ENCODE peak calls at places on chromosomes 13 and 19, in nine cellular contexts. M is stimulated activated CD8-positive, alpha-beta memory T cell treated with anti-CD3 and anti-CD28 coated beads, Interleukin-4, amount 100 ng/mL, for 48 hours; C is A172; Y is COLO829; T is stimulated activated CD4-positive, alpha-beta T cell treated with anti-CD3 and anti-CD28 coated beads, TNF-alpha, amount 100 ng/mL, for 4 hours; L is NCI-H1694; B is NCI-H226; I is A549; W is T-helper 17 cell. J is an unnamed sample.

GRCh38 chr13:24183741-24184182 is 23.2 kb downstream of the SPATA13 start:
- DNase-seq in M (no peak), C (no peak), Y (no peak), T (no peak), L (no peak), B (no peak), I (no peak), W (no peak), J (no peak)

GRCh38 chr13:98216135-98216565 is 39.1 kb upstream of the RNF113B start:
- DNase-seq in M (no peak), C (peak), Y (peak), T (no peak), L (no peak), B (peak), I (peak), W (no peak), J (peak)

GRCh38 chr13:48829536-48829935 is 146.2 kb upstream of the FNDC3A start:
- DNase-seq in M (no peak), C (no peak), Y (no peak), T (no peak), L (no peak), B (no peak), I (no peak), W (no peak), J (no peak)

GRCh38 chr19:10105241-10106099 is 692 bp upstream of the PPAN start:
- DNase-seq in M (peak), C (no peak), Y (no peak), T (no peak), L (no peak), B (no peak), I (no peak), W (no peak), J (no peak)

GRCh38 chr19:33384983-33385382 is 11.5 kb downstream of the CEBPG start:
- DNase-seq in M (no peak), C (no peak), Y (no peak), T (no peak), L (no peak), B (no peak), I (no peak), W (no peak), J (no peak)

GRCh38 chr13:101449971-101450748 is 2.3 kb upstream of the ITGBL1 start:
- DNase-seq in M (no peak), C (peak), Y (peak), T (no peak), L (no peak), B (peak), I (peak), W (no peak), J (no peak)

GRCh38 chr19:30085394-30085793 is 143.4 kb downstream of the URI1 start:
- DNase-seq in M (peak), C (no peak), Y (no peak), T (no peak), L (no peak), B (no peak), I (peak), W (no peak), J (no peak)

GRCh38 chr19:18412610-18413239 is 6.5 kb upstream of the SSBP4 start:
- DNase-seq in M (no peak), C (no peak), Y (no peak), T (no peak), L (no peak), B (no peak), I (no peak), W (no peak), J (no peak)

GRCh38 chr19:23070353-23070781 is 46.5 kb upstream of the ZNF730 start:
- DNase-seq in M (peak), C (no peak), Y (no peak), T (no peak), L (no peak), B (no peak), I (peak), W (no peak), J (no peak)

GRCh38 chr19:31096047-31096446 is 253.2 kb downstream of the TSHZ3 start:
- DNase-seq in M (no peak), C (no peak), Y (no peak), T (no peak), L (no peak), B (no peak), I (no peak), W (no peak), J (no peak)

GRCh38 chr19:29381353-29382203 is 144.2 kb upstream of the VSTM2B start:
- DNase-seq in M (no peak), C (no peak), Y (no peak), T (no peak), L (no peak), B (no peak), I (no peak), W (no peak), J (no peak)

GRCh38 chr13:95643814-95644598 is 500 bp downstream of the DZIP1 start:
- DNase-seq in M (no peak), C (peak), Y (no peak), T (no peak), L (peak), B (peak), I (peak), W (no peak), J (peak)

GRCh38 chr19:7564866-7565265 is 29.3 kb downstream of the PNPLA6 start:
- DNase-seq in M (no peak), C (no peak), Y (no peak), T (no peak), L (no peak), B (no peak), I (no peak), W (no peak), J (no peak)

GRCh38 chr19:46898731-46899130 is 37.9 kb downstream of the ARHGAP35 start:
- DNase-seq in M (no peak), C (no peak), Y (no peak), T (no peak), L (no peak), B (peak), I (no peak), W (no peak), J (no peak)

GRCh38 chr19:39499932-39500331 is 1.2 kb downstream of the DLL3 start:
- DNase-seq in M (no peak), C (no peak), Y (no peak), T (no peak), L (no peak), B (no peak), I (no peak), W (no peak), J (no peak)

GRCh38 chr19:53365899-53366493 is 491 bp downstream of the ZNF525 start:
- DNase-seq in M (no peak), C (no peak), Y (no peak), T (no peak), L (no peak), B (no peak), I (no peak), W (peak), J (no peak)

GRCh38 chr19:4654437-4655361 is 15.4 kb downstream of the TNFAIP8L1 start:
- DNase-seq in M (no peak), C (no peak), Y (no peak), T (no peak), L (no peak), B (no peak), I (no peak), W (no peak), J (no peak)

GRCh38 chr19:13134626-13135025 is 15.5 kb downstream of the STX10 start:
- DNase-seq in M (no peak), C (no peak), Y (no peak), T (no peak), L (no peak), B (no peak), I (no peak), W (no peak), J (no peak)

GRCh38 chr19:9323557-9323918 is 441 bp upstream of the ZNF559 start:
- DNase-seq in M (peak), C (peak), Y (peak), T (no peak), L (peak), B (peak), I (peak), W (peak), J (peak)

GRCh38 chr13:99205621-99206220 is 5.1 kb downstream of the UBAC2 start:
- DNase-seq in M (no peak), C (no peak), Y (no peak), T (no peak), L (no peak), B (no peak), I (no peak), W (no peak), J (no peak)

GRCh38 chr13:94617389-94618000 is 15.8 kb downstream of the GPR180 start:
- DNase-seq in M (no peak), C (no peak), Y (no peak), T (no peak), L (peak), B (no peak), I (no peak), W (peak), J (no peak)

GRCh38 chr19:2449019-2449418 is 7.7 kb downstream of the LMNB2 start:
- DNase-seq in M (no peak), C (peak), Y (no peak), T (no peak), L (no peak), B (peak), I (no peak), W (no peak), J (no peak)

GRCh38 chr13:101144808-101145419 is 271.4 kb downstream of the NALCN start:
- DNase-seq in M (no peak), C (peak), Y (no peak), T (no peak), L (peak), B (peak), I (peak), W (no peak), J (no peak)

GRCh38 chr19:6761053-6761676 is 6.1 kb downstream of the SH2D3A start:
- DNase-seq in M (peak), C (no peak), Y (no peak), T (no peak), L (no peak), B (no peak), I (peak), W (no peak), J (no peak)

GRCh38 chr13:97329331-97329730 is 104.6 kb upstream of the RAP2A start:
- DNase-seq in M (no peak), C (peak), Y (no peak), T (no peak), L (no peak), B (no peak), I (no peak), W (no peak), J (no peak)

GRCh38 chr13:20536992-20537391 is 11.3 kb upstream of the CRYL1 start:
- DNase-seq in M (no peak), C (no peak), Y (no peak), T (no peak), L (no peak), B (no peak), I (no peak), W (no peak), J (no peak)

GRCh38 chr19:47074621-47075020 is 26.2 kb upstream of the TMEM160 start:
- DNase-seq in M (no peak), C (no peak), Y (no peak), T (no peak), L (no peak), B (no peak), I (no peak), W (no peak), J (no peak)

GRCh38 chr13:32019612-32020233 is 11.9 kb upstream of the FRY start:
- DNase-seq in M (peak), C (peak), Y (peak), T (no peak), L (no peak), B (no peak), I (peak), W (no peak), J (no peak)

GRCh38 chr19:13181747-13182388 is 31.7 kb downstream of the IER2 start:
- DNase-seq in M (peak), C (peak), Y (no peak), T (no peak), L (peak), B (no peak), I (no peak), W (no peak), J (peak)

GRCh38 chr19:13149628-13150186 is 468 bp downstream of the STX10 start:
- DNase-seq in M (peak), C (no peak), Y (no peak), T (no peak), L (no peak), B (no peak), I (peak), W (no peak), J (no peak)

GRCh38 chr13:78152415-78152814 is 233.8 kb upstream of the EDNRB start:
- DNase-seq in M (no peak), C (no peak), Y (no peak), T (no peak), L (no peak), B (no peak), I (no peak), W (no peak), J (no peak)

GRCh38 chr13:107375701-107376350 is 807.9 kb upstream of the ARGLU1 start:
- DNase-seq in M (no peak), C (no peak), Y (no peak), T (no peak), L (no peak), B (no peak), I (no peak), W (no peak), J (no peak)

GRCh38 chr13:73286177-73286576 is 227.4 kb downstream of the KLF5 start:
- DNase-seq in M (no peak), C (no peak), Y (no peak), T (no peak), L (no peak), B (no peak), I (no peak), W (no peak), J (no peak)

GRCh38 chr13:43472344-43472743 is 314.4 kb downstream of the ENOX1 start:
- DNase-seq in M (no peak), C (no peak), Y (no peak), T (no peak), L (peak), B (no peak), I (no peak), W (no peak), J (no peak)

GRCh38 chr13:97392020-97392419 is 41.9 kb upstream of the RAP2A start:
- DNase-seq in M (no peak), C (no peak), Y (no peak), T (no peak), L (no peak), B (no peak), I (no peak), W (no peak), J (no peak)

GRCh38 chr13:34343413-34343812 is 525.5 kb downstream of the RFC3 start:
- DNase-seq in M (no peak), C (no peak), Y (no peak), T (no peak), L (no peak), B (peak), I (no peak), W (no peak), J (no peak)

J was measured in tibial artery.